ENCODE peak calls at places on chromosomes 5 and 9, in six cellular contexts. One of them, this sample, is unnamed.

GRCh38 chr9:93364734-93365426 is 86.6 kb upstream of the FAM120A start:
- DNase-seq in tibial artery: no peak
- DNase-seq in A549: no peak
- DNase-seq in astrocyte of the spinal cord: no peak
- DNase-seq in fibroblast of lung: no peak
- DNase-seq in IMR-90: no peak
- DNase-seq in this sample: no peak

GRCh38 chr5:6279607-6280006 is 98.7 kb downstream of the MED10 start:
- DNase-seq in tibial artery: no peak
- DNase-seq in A549: no peak
- DNase-seq in astrocyte of the spinal cord: no peak
- DNase-seq in fibroblast of lung: no peak
- DNase-seq in IMR-90: no peak
- DNase-seq in this sample: no peak

GRCh38 chr5:179265529-179266290 is 79.6 kb downstream of the ADAMTS2 start:
- DNase-seq in tibial artery: peak
- DNase-seq in A549: no peak
- DNase-seq in astrocyte of the spinal cord: peak
- DNase-seq in fibroblast of lung: peak
- DNase-seq in IMR-90: peak
- DNase-seq in this sample: peak

GRCh38 chr5:43065384-43066230 is 25.5 kb upstream of the ANXA2R start:
- DNase-seq in tibial artery: peak
- DNase-seq in A549: peak
- DNase-seq in astrocyte of the spinal cord: peak
- DNase-seq in fibroblast of lung: peak
- DNase-seq in IMR-90: peak
- DNase-seq in this sample: peak

GRCh38 chr5:53114988-53115387 is 5.4 kb upstream of the MOCS2 start:
- DNase-seq in tibial artery: no peak
- DNase-seq in A549: peak
- DNase-seq in astrocyte of the spinal cord: peak
- DNase-seq in fibroblast of lung: peak
- DNase-seq in IMR-90: peak
- DNase-seq in this sample: peak

GRCh38 chr5:1078206-1078605 is 33.7 kb downstream of the SLC12A7 start:
- DNase-seq in tibial artery: no peak
- DNase-seq in A549: no peak
- DNase-seq in astrocyte of the spinal cord: no peak
- DNase-seq in fibroblast of lung: no peak
- DNase-seq in IMR-90: no peak
- DNase-seq in this sample: no peak

GRCh38 chr9:81150016-81150625 is 539.2 kb downstream of the TLE1 start:
- DNase-seq in tibial artery: no peak
- DNase-seq in A549: no peak
- DNase-seq in astrocyte of the spinal cord: peak
- DNase-seq in fibroblast of lung: no peak
- DNase-seq in IMR-90: peak
- DNase-seq in this sample: no peak

GRCh38 chr9:81002920-81003319 is 686.4 kb downstream of the TLE1 start:
- DNase-seq in tibial artery: no peak
- DNase-seq in A549: no peak
- DNase-seq in astrocyte of the spinal cord: no peak
- DNase-seq in fibroblast of lung: no peak
- DNase-seq in IMR-90: no peak
- DNase-seq in this sample: no peak

GRCh38 chr5:83711982-83712601 is 8.6 kb downstream of the HAPLN1 start:
- DNase-seq in tibial artery: no peak
- DNase-seq in A549: peak
- DNase-seq in astrocyte of the spinal cord: peak
- DNase-seq in fibroblast of lung: peak
- DNase-seq in IMR-90: peak
- DNase-seq in this sample: peak

GRCh38 chr5:24492231-24492630 is 152.5 kb downstream of the CDH10 start:
- DNase-seq in tibial artery: no peak
- DNase-seq in A549: peak
- DNase-seq in astrocyte of the spinal cord: no peak
- DNase-seq in fibroblast of lung: no peak
- DNase-seq in IMR-90: no peak
- DNase-seq in this sample: no peak

GRCh38 chr5:35920890-35921289 is 17.5 kb downstream of the CAPSL start:
- DNase-seq in tibial artery: no peak
- DNase-seq in A549: peak
- DNase-seq in astrocyte of the spinal cord: no peak
- DNase-seq in fibroblast of lung: no peak
- DNase-seq in IMR-90: no peak
- DNase-seq in this sample: no peak

GRCh38 chr9:131478421-131478868 is 24.3 kb upstream of the POMT1 start:
- DNase-seq in tibial artery: no peak
- DNase-seq in A549: peak
- DNase-seq in astrocyte of the spinal cord: peak
- DNase-seq in fibroblast of lung: peak
- DNase-seq in IMR-90: no peak
- DNase-seq in this sample: no peak

GRCh38 chr9:37916471-37917314 is 12.8 kb upstream of the SLC25A51 start:
- DNase-seq in tibial artery: peak
- DNase-seq in A549: no peak
- DNase-seq in astrocyte of the spinal cord: no peak
- DNase-seq in fibroblast of lung: peak
- DNase-seq in IMR-90: no peak
- DNase-seq in this sample: no peak

GRCh38 chr5:99034336-99034735 is 105.5 kb upstream of the CHD1 start:
- DNase-seq in tibial artery: no peak
- DNase-seq in A549: no peak
- DNase-seq in astrocyte of the spinal cord: peak
- DNase-seq in fibroblast of lung: peak
- DNase-seq in IMR-90: peak
- DNase-seq in this sample: no peak

GRCh38 chr9:15299374-15299939 is 7.6 kb downstream of the TTC39B start:
- DNase-seq in tibial artery: no peak
- DNase-seq in A549: no peak
- DNase-seq in astrocyte of the spinal cord: no peak
- DNase-seq in fibroblast of lung: no peak
- DNase-seq in IMR-90: no peak
- DNase-seq in this sample: no peak

GRCh38 chr9:126781717-126782388 is 23.0 kb upstream of the ZBTB43 start:
- DNase-seq in tibial artery: peak
- DNase-seq in A549: peak
- DNase-seq in astrocyte of the spinal cord: peak
- DNase-seq in fibroblast of lung: peak
- DNase-seq in IMR-90: peak
- DNase-seq in this sample: peak

DNA sequence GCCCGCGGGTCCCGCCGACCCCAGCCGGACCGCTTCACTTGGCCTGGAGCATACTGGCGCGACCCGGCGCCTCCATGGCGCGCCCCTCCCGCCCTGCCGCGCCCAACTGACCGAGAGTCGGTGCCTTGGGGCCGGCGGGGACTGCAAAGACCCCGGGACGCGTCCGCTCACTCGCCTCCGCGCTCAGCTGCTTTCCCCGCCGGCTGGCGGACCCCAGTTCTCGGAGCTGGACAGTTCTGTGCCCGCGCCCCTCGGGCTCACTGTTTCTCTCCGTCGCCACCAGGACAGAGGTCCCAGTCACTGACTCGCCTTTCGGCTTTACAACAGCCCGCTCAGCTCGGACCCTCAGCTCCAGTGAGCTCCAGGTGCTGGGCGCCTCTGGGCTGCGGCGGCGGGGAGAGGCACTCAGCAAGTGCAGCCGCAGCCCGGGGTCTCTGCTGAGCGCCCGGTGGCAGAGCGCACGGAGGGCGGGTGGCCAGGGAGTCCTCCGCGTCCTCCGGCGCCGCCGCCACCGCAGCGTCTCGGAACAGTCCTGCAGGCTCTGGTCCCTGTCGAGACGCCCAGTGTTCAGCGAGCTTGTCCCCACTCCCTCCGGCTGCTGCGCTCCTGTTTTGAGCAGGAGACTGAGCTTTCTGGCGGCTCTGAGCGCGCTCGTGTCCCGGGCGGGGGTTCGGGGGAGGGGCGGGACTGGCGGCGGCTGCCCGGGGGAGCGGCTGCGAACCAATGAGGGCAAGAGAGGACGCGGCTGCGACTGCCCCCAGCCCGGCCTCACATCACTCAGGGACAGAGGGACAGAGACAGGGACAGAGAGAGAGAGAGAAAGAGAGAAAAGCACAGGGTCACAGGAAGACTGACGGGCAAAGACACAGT is at the start of gene SMIM32:
- DNase-seq in tibial artery: no peak
- DNase-seq in A549: no peak
- DNase-seq in astrocyte of the spinal cord: no peak
- DNase-seq in fibroblast of lung: no peak
- DNase-seq in IMR-90: no peak
- DNase-seq in this sample: no peak
- TF ChIP-seq CTCF in tibial artery: no peak
- TF ChIP-seq CTCF in A549: no peak
- TF ChIP-seq CTCF in astrocyte of the spinal cord: no peak
- TF ChIP-seq CTCF in fibroblast of lung: no peak
- TF ChIP-seq CTCF in IMR-90: no peak
- TF ChIP-seq CTCF in this sample: no peak

GRCh38 chr5:163489055-163489744 is 16.2 kb upstream of the MAT2B start:
- DNase-seq in tibial artery: no peak
- DNase-seq in A549: peak
- DNase-seq in astrocyte of the spinal cord: no peak
- DNase-seq in fibroblast of lung: peak
- DNase-seq in IMR-90: peak
- DNase-seq in this sample: peak
- TF ChIP-seq CTCF in tibial artery: no peak
- TF ChIP-seq CTCF in A549: no peak
- TF ChIP-seq CTCF in astrocyte of the spinal cord: peak
- TF ChIP-seq CTCF in fibroblast of lung: no peak
- TF ChIP-seq CTCF in IMR-90: no peak
- TF ChIP-seq CTCF in this sample: peak

DNA sequence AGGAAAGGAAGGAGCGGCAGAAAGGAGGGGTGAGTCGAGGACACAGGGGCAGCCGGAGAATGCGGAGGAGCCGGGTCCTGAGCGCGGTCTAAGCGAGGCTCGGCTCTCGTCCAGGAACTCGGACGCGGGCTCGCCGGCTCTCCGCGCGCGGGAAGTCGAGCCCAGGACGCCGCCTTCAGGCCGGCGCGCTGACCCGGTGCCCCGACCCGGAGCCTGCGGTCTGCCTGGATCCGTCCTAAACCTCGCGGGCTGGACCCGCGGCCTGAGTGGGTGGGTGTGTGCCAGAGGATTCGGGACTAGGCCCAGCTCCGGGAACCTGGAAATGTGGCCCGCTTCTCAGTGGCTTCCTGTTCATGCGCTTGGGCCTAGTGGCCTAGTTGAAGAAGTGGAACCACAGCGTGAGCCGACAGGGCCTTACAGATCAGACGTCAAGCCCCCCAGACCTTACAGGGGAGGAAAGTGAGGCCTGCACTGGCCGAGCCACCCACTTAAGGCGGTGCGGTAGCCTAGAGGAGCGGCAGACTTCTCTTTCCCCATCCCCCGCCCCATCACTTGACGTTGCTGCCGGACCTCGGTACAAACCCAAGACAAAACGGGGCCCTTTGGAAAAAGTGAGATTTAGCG is 1.2 kb downstream of the CDKN2B-AS1 start:
- DNase-seq in tibial artery: peak
- DNase-seq in A549: no peak
- DNase-seq in astrocyte of the spinal cord: peak
- DNase-seq in fibroblast of lung: peak
- DNase-seq in IMR-90: peak
- DNase-seq in this sample: no peak
- TF ChIP-seq CTCF in tibial artery: no peak
- TF ChIP-seq CTCF in A549: no peak
- TF ChIP-seq CTCF in astrocyte of the spinal cord: peak
- TF ChIP-seq CTCF in fibroblast of lung: peak
- TF ChIP-seq CTCF in IMR-90: peak
- TF ChIP-seq CTCF in this sample: peak

GRCh38 chr9:28215921-28216320 is 642.6 kb upstream of the C9orf72 start:
- DNase-seq in tibial artery: no peak
- DNase-seq in A549: no peak
- DNase-seq in astrocyte of the spinal cord: no peak
- DNase-seq in fibroblast of lung: no peak
- DNase-seq in IMR-90: no peak
- DNase-seq in this sample: no peak
- TF ChIP-seq CTCF in tibial artery: no peak
- TF ChIP-seq CTCF in A549: no peak
- TF ChIP-seq CTCF in astrocyte of the spinal cord: no peak
- TF ChIP-seq CTCF in fibroblast of lung: no peak
- TF ChIP-seq CTCF in IMR-90: no peak
- TF ChIP-seq CTCF in this sample: no peak

DNA sequence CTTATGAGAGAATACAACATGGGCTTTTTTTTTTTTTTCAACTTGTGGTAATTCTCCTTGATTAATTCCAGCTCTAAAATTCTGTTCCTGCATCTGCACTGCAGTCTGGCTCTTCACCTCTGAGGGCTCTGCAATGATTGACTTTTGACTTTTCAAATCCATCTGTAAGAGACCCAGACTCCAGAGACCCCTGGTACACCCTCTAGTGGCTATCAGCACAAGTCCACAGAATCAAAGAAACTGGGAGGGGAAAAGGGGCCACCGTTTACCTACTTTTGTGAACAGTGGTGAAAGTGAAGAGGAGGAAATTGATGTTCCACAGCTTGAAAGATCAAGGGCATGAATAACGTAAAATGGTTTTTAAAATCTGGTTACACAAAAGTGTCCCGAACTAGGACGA is 151.6 kb downstream of the SLIT3 start:
- DNase-seq in tibial artery: no peak
- DNase-seq in A549: peak
- DNase-seq in astrocyte of the spinal cord: no peak
- DNase-seq in fibroblast of lung: no peak
- DNase-seq in IMR-90: no peak
- DNase-seq in this sample: no peak
- TF ChIP-seq CTCF in tibial artery: no peak
- TF ChIP-seq CTCF in A549: peak
- TF ChIP-seq CTCF in astrocyte of the spinal cord: peak
- TF ChIP-seq CTCF in fibroblast of lung: no peak
- TF ChIP-seq CTCF in IMR-90: no peak
- TF ChIP-seq CTCF in this sample: peak

DNA sequence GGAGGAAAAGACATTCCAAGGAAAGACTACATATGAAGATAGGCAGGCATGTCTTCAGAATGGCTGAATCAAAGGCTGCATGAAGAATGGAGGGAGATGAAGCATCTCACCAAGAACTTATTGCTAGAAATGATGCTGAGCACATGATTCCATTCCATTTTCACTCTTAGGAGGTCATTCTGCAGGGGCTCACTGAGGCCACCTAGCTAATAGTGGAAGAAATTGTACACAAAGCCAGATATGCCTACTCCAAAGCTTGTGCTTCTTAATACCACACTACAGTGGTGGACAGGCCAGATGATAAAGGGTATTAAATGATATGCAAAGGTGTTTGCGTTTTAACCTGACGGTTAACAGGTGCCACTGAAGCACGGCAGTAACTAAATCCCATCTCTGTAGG is 14.7 kb downstream of the NDUFA8 start:
- DNase-seq in tibial artery: no peak
- DNase-seq in A549: no peak
- DNase-seq in astrocyte of the spinal cord: no peak
- DNase-seq in fibroblast of lung: peak
- DNase-seq in IMR-90: no peak
- DNase-seq in this sample: peak
- TF ChIP-seq CTCF in tibial artery: no peak
- TF ChIP-seq CTCF in A549: peak
- TF ChIP-seq CTCF in astrocyte of the spinal cord: peak
- TF ChIP-seq CTCF in fibroblast of lung: no peak
- TF ChIP-seq CTCF in IMR-90: peak
- TF ChIP-seq CTCF in this sample: peak

This sample was measured in HFFc6.